ENCODE peak calls at places on chromosomes 5 and 9, in seven cellular contexts. V, E, S, N, Y, L and B are unnamed samples.

GRCh38 chr5:122656107-122656506 is 118.8 kb upstream of the SNX2 start:
- DNase-seq in S (no peak), V (no peak), Y (no peak), E (peak), N (no peak), L (no peak), B (peak)

GRCh38 chr9:99977042-99977792 is 70.8 kb downstream of the STX17 start:
- DNase-seq in L (no peak), E (no peak), V (no peak), S (no peak), N (peak), Y (no peak), B (no peak)

GRCh38 chr5:179802950-179803562 is 3.6 kb downstream of the MGAT4B start:
- DNase-seq in E (no peak), V (no peak), S (no peak), L (no peak), Y (peak), N (no peak), B (no peak)

GRCh38 chr9:95793924-95794828 is 81.3 kb upstream of the ERCC6L2 start:
- DNase-seq in E (peak), L (no peak), N (peak), V (no peak), Y (no peak), S (peak), B (peak)

GRCh38 chr5:124922255-124922975 is 176.0 kb upstream of the ZNF608 start:
- DNase-seq in S (no peak), L (no peak), E (no peak), V (no peak), Y (no peak), N (no peak), B (no peak)

GRCh38 chr9:746661-747434 is 94.6 kb upstream of the DMRT1 start:
- DNase-seq in S (no peak), E (no peak), V (no peak), L (no peak), Y (no peak), N (peak), B (no peak)

GRCh38 chr9:36276840-36277239 is 18.6 kb upstream of the GNE start:
- DNase-seq in V (peak), L (no peak), E (peak), Y (no peak), S (peak), N (peak), B (no peak)

GRCh38 chr9:87337335-87338074 is 160.2 kb upstream of the DAPK1 start:
- DNase-seq in V (peak), Y (no peak), N (peak), E (peak), L (no peak), S (peak), B (peak)

GRCh38 chr9:89655990-89656657 is 51.3 kb downstream of the GADD45G start:
- DNase-seq in L (no peak), V (no peak), S (peak), N (no peak), E (peak), Y (peak), B (no peak)

GRCh38 chr5:177994063-177994462 is 2.0 kb downstream of the PROP1 start:
- DNase-seq in V (no peak), E (no peak), S (no peak), L (no peak), N (no peak), Y (no peak), B (no peak)

GRCh38 chr5:57097526-57097925 is 76.3 kb upstream of the GPBP1 start:
- DNase-seq in V (no peak), L (no peak), E (no peak), S (no peak), N (no peak), Y (no peak), B (no peak)

GRCh38 chr5:57094753-57095683 is 78.8 kb upstream of the GPBP1 start:
- DNase-seq in S (peak), V (no peak), L (no peak), N (peak), Y (no peak), E (no peak), B (peak)
- TF ChIP-seq CTCF in S (peak), V (no peak), L (no peak), N (peak), Y (no peak), E (no peak), B (no peak)

DNA sequence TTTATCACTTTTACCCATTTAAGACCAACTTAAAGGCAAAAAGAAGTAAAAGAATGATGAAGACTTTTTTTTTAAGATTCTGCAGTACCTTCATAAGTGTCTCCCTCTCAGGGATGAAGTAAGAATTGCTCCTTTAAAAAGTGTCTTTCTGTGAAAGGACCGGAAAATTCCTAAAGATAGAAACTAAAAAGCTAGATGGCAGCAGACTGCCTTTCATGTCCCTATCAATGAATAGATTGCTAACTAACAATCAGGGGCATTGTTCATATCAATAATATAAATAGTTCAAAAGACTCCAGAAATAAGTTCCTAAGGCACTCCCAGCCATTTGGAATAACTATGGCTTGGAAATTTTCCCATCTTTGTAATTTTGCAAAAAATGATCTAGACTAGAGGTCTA is 558.0 kb downstream of the PDE4D start:
- DNase-seq in N (no peak), V (no peak), E (no peak), S (no peak), Y (no peak), L (no peak), B (no peak)
- TF ChIP-seq CTCF in N (peak), V (peak), E (no peak), S (peak), Y (no peak), L (no peak), B (no peak)

GRCh38 chr5:51908215-51908614 is 525.0 kb downstream of the ISL1 start:
- DNase-seq in N (no peak), V (no peak), E (no peak), L (no peak), S (no peak), Y (no peak), B (no peak)

GRCh38 chr5:51902512-51902911 is 519.3 kb downstream of the ISL1 start:
- DNase-seq in E (no peak), V (no peak), Y (no peak), S (no peak), N (no peak), L (no peak), B (no peak)
- TF ChIP-seq CTCF in E (no peak), V (no peak), Y (no peak), S (no peak), N (no peak), L (no peak), B (no peak)

DNA sequence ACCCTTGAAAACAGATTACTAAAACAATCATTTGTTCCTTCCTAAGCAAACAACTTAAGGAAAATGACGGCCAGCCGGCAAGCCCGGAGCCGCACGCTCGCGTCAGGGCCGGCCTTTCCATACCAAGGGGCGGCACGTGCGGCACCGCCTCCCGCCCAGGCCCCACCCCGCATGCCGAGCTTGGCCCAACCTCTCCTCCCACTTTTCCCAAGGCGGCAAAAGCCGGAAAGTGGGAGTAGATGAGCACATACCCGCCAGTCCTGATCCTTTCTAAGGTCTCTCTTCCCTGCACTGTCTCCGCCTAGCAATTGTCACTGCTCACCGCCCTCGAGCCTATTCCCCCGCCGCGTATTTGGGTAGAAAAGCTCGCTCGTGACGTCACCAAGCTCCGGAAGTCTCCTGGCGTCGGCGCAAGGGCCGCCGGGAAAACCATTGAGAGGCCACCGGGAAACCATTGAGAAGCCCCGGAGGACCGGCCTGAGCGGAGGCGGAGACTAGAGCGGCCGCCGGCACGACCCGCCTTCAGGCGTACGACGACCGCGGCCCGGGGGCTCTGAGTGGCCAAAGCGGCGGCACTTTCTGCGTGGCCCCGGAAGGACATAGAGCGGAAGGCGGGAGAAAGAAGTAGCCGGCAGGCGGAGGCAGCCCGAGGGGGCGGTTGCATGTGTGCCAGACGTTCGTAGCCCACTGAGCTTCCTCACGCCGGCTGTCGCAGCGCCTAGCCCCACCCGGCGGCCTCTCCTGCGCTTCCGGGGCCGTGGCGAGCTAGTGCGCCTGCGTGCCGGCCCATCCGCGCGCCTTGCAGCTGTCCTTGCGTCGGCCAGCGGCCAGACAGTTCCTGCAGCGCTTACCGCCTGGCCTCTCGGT is at the start of the genes NCBP1 and TSTD2:
- DNase-seq in N (peak), E (peak), V (peak), S (peak), L (peak), Y (peak), B (peak)
- TF ChIP-seq CTCF in N (no peak), E (no peak), V (no peak), S (no peak), L (no peak), Y (peak), B (no peak)

DNA sequence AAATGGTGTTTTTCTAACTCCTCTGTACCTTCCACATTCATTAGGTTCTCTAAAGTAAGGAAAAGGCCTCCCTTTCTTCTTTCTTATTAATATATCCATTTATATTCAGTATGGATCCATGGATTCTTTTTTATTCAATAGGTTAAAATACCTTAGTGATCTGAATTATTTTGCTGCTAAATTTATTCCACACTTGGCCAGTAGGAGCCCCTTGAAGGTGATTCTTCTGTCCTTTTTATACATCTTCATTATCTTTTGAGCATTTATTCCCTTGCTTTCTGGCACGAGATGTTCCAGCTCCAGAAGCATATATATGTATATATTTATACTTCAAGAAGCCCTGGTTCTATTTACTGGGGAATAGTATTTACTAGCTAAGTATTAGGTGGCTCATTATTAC is 311.8 kb upstream of the SGCD start:
- DNase-seq in Y (no peak), N (no peak), V (no peak), L (no peak), E (no peak), S (no peak), B (no peak)
- TF ChIP-seq CTCF in Y (no peak), N (no peak), V (no peak), L (no peak), E (no peak), S (no peak), B (peak)

DNA sequence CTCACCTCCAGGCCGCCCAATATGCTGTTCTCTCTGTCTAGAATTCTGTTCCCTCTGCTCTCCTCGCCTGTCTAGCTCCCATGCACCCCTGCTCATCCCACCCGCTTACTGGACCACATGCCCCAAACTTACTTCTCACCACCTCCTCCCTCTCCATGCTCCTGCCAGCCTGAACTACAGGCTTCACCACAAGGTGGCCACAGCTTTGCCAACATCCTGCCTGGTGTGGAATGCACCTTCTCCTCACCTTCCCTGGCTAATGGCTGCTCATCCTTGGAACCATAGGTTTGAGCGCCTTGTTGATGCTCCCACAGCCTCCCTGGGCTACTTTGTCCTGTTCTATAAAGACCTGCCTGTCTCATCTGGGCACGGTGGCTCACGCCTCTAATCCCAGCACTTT is 9.6 kb downstream of the LAMC3 start:
- DNase-seq in E (no peak), Y (no peak), V (no peak), S (no peak), N (no peak), L (no peak), B (peak)
- TF ChIP-seq CTCF in E (no peak), Y (no peak), V (no peak), S (no peak), N (peak), L (no peak), B (peak)

GRCh38 chr5:96836817-96837216 is 29.1 kb upstream of the ERAP1 start:
- DNase-seq in E (no peak), S (no peak), Y (no peak), L (no peak), N (no peak), V (no peak), B (no peak)

GRCh38 chr5:96838483-96839395 is 31.0 kb upstream of the ERAP1 start:
- DNase-seq in S (no peak), V (no peak), N (peak), E (no peak), Y (no peak), L (no peak), B (no peak)

GRCh38 chr5:96834016-96834415 is 26.3 kb upstream of the ERAP1 start:
- DNase-seq in L (no peak), Y (no peak), E (no peak), V (no peak), S (no peak), N (no peak), B (no peak)

GRCh38 chr5:96835727-96836126 is 28.0 kb upstream of the ERAP1 start:
- DNase-seq in S (no peak), L (no peak), Y (no peak), V (no peak), E (no peak), N (no peak), B (no peak)

GRCh38 chr5:96837303-96837702 is 29.6 kb upstream of the ERAP1 start:
- DNase-seq in Y (no peak), S (no peak), V (no peak), L (no peak), N (no peak), E (no peak), B (no peak)
- TF ChIP-seq CTCF in Y (no peak), S (no peak), V (no peak), L (no peak), N (no peak), E (no peak), B (no peak)